ENCODE peak calls at places on chromosomes 13 and 19, in eight cellular contexts. N is body of pancreas; S is choroid plexus epithelial cell; I is naive thymus-derived CD4-positive, alpha-beta T cell; U is stomach; J is iPS DF 6.9; H is AG10803; T is right cardiac atrium. A is an unnamed sample.

GRCh38 chr19:738509-739128 is 12.3 kb upstream of the MISP start:
- DNase-seq in J (no peak), U (no peak), N (no peak), H (no peak), I (no peak), S (no peak), T (no peak), A (no peak)

GRCh38 chr13:24734951-24735350 is 29.0 kb upstream of the RNF17 start:
- DNase-seq in I (no peak), S (no peak), T (no peak), H (no peak), J (no peak), U (no peak), N (no peak), A (no peak)

GRCh38 chr19:3176715-3177501 is 1.7 kb upstream of the S1PR4 start:
- DNase-seq in T (no peak), H (peak; percentile 63), U (peak; percentile 69), S (peak; percentile 23), J (no peak), I (peak; percentile 65), N (no peak), A (peak; percentile 71)

GRCh38 chr19:40771101-40771539 is 4.2 kb upstream of the MIA start:
- DNase-seq in U (no peak), I (no peak), T (no peak), H (no peak), N (no peak), S (no peak), J (no peak), A (no peak)

GRCh38 chr13:23610966-23611486 is 40.8 kb downstream of the TNFRSF19 start:
- DNase-seq in U (no peak), I (no peak), T (no peak), S (peak; percentile 81), H (no peak), N (no peak), J (no peak), A (no peak)

GRCh38 chr13:46728777-46729176 is 68.2 kb downstream of the ESD start:
- DNase-seq in N (no peak), T (no peak), S (peak; percentile 24), H (no peak), U (no peak), J (peak; percentile 33), I (no peak), A (no peak)

GRCh38 chr13:21973437-21974125 is 302.7 kb downstream of the FGF9 start:
- DNase-seq in N (no peak), H (no peak), T (no peak), S (no peak), J (no peak), U (no peak), I (no peak), A (no peak)

GRCh38 chr19:39677931-39678889 is 22.5 kb downstream of the LGALS16 start:
- DNase-seq in U (peak; percentile 62), I (no peak), T (no peak), S (peak; percentile 25), H (no peak), J (no peak), N (peak; percentile 77), A (no peak)

GRCh38 chr13:91729859-91730258 is 331.4 kb downstream of the GPC5 start:
- DNase-seq in H (no peak), J (no peak), N (no peak), T (no peak), S (no peak), U (no peak), I (no peak), A (no peak)

GRCh38 chr13:112506046-112506445 is 81.9 kb downstream of the TUBGCP3 start:
- DNase-seq in H (no peak), N (no peak), S (no peak), I (no peak), U (no peak), T (no peak), J (no peak), A (no peak)
- H3K4me3 ChIP-seq in H (no peak overlapping the region), N (no peak overlapping the region), S (no peak overlapping the region), I (no peak overlapping the region), U (no peak overlapping the region), T (no peak overlapping the region), J (no peak overlapping the region), A (no peak overlapping the region)

DNA sequence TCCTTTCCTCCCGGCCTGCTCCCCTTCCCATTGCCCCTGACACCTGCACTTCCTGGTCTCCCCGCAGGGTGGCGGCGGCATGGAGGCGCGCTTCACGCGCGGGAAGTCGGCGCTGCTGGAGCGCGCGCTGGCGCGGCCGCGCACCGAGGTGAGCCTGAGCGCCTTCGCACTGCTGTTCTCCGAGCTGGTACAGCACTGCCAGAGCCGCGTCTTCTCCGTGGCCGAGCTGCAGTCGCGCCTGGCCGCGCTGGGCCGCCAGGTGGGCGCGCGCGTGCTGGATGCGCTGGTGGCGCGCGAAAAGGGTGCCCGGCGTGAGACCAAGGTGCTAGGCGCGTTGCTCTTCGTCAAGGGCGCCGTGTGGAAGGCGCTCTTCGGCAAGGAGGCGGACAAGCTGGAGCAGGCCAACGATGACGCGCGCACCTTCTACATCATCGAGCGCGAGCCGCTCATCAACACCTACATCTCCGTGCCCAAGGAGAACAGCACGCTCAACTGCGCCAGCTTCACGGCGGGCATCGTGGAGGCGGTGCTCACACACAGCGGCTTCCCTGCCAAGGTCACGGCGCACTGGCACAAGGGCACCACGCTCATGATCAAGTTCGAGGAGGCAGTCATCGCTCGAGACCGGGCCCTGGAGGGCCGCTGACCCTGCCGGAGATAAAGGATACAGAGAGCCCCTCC is 1.7 kb downstream of the TRAPPC5 start:
- DNase-seq in H (no peak), T (no peak), U (no peak), J (no peak), I (no peak), N (no peak), S (no peak), A (no peak)
- H3K4me3 ChIP-seq in H (peak overlapping the region; percentile 93), T (no peak overlapping the region), U (peak overlapping the region; percentile 99), J (no peak overlapping the region), I (peak overlapping the region; percentile 84), N (no peak overlapping the region), S (peak overlapping the region; percentile 95), A (peak overlapping the region; percentile 87)

DNA sequence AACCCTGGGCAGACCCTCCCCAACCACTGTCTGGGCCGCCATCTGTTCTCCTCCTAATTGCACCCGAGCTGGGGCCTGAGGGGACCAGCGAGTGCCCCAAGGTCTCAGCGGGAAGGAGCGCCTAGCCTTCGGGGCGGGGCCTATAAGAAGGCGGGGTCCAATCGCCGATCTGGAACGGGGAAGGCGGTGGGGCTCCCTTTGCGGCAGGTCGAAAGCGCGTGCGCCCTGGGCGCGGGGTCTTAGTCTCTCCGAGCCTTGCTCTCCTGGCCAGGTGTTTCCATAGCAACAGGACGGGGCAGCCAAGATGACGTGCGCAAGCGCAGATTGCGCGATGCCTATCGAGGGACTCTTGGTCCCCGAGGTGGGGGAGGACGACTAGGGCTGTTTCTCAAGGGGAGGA is 2.8 kb downstream of the MAST1 start:
- DNase-seq in J (peak; percentile 94), H (no peak), T (peak; percentile 54), I (peak; percentile 40), N (peak; percentile 60), S (no peak), U (no peak), A (no peak)
- H3K4me3 ChIP-seq in J (peak overlapping the region; percentile 31), H (peak overlapping the region; percentile 34), T (no peak overlapping the region), I (no peak overlapping the region), N (no peak overlapping the region), S (peak overlapping the region; percentile 20), U (peak overlapping the region; percentile 4), A (peak overlapping the region; percentile 52)

GRCh38 chr19:10870501-10870954 is 825 bp upstream of the CARM1 start:
- DNase-seq in J (no peak), H (no peak), I (no peak), T (no peak), S (no peak), N (no peak), U (no peak), A (no peak)
- H3K4me3 ChIP-seq in J (peak overlapping the region; percentile 13), H (peak overlapping the region; percentile 62), I (peak overlapping the region; percentile 67), T (peak overlapping the region; percentile 25), S (peak overlapping the region; percentile 68), N (no peak overlapping the region), U (peak overlapping the region; percentile 43), A (peak overlapping the region; percentile 66)